ENCODE peak calls at places on chromosomes 2 and 18, in five cellular contexts. J, W, F, O and V are unnamed samples.

GRCh38 chr2:68043719-68044498 is 18.9 kb downstream of the C1D start:
- DNase-seq in F (peak), W (no peak), O (no peak), J (no peak), V (no peak)

GRCh38 chr18:42429208-42429607 is 474.2 kb downstream of the PIK3C3 start:
- DNase-seq in W (no peak), O (no peak), J (no peak), F (no peak), V (no peak)

GRCh38 chr2:234579231-234579962 is 82.5 kb upstream of the ARL4C start:
- DNase-seq in O (no peak), J (no peak), W (no peak), F (peak), V (no peak)

GRCh38 chr2:24816884-24817283 is 23.7 kb downstream of the CENPO start:
- DNase-seq in J (no peak), F (peak), W (no peak), O (no peak), V (no peak)

GRCh38 chr2:217297096-217297495 is 437.2 kb upstream of the TNP1 start:
- DNase-seq in O (no peak), F (no peak), J (no peak), W (no peak), V (no peak)

GRCh38 chr2:142100139-142100873 is 30.5 kb downstream of the LRP1B start:
- DNase-seq in W (no peak), J (no peak), F (no peak), O (no peak), V (no peak)

GRCh38 chr18:34224423-34225217 is at the start of gene NOL4:
- DNase-seq in J (no peak), F (peak), W (peak), O (no peak), V (peak)

GRCh38 chr2:121173112-121173511 is 111.9 kb downstream of the TFCP2L1 start:
- DNase-seq in J (no peak), F (peak), W (no peak), O (no peak), V (no peak)

GRCh38 chr2:37798315-37799005 is 126.6 kb upstream of the RMDN2 start:
- DNase-seq in W (no peak), O (peak), J (no peak), F (no peak), V (no peak)

GRCh38 chr18:67583621-67584020 is 67.1 kb upstream of the DSEL start:
- DNase-seq in F (peak), J (no peak), W (no peak), O (no peak), V (no peak)

GRCh38 chr2:95040470-95040869 is 15.0 kb downstream of the MAL start:
- DNase-seq in J (no peak), W (no peak), O (no peak), F (no peak), V (no peak)

GRCh38 chr2:58089081-58089480 is 42.5 kb downstream of the VRK2 start:
- DNase-seq in O (no peak), W (no peak), F (no peak), J (no peak), V (no peak)

GRCh38 chr2:156021326-156022040 is 311.0 kb downstream of the NR4A2 start:
- DNase-seq in J (no peak), F (peak), O (no peak), W (no peak), V (no peak)

GRCh38 chr2:121626777-121627524 is 22.3 kb downstream of the CLASP1 start:
- DNase-seq in O (no peak), J (no peak), F (no peak), W (no peak), V (peak)

GRCh38 chr2:157233506-157233905 is 24.0 kb upstream of the GALNT5 start:
- DNase-seq in O (no peak), J (no peak), W (no peak), F (peak), V (no peak)

GRCh38 chr18:78558948-78559347 is 420.7 kb upstream of the SALL3 start:
- DNase-seq in F (no peak), J (no peak), W (no peak), O (no peak), V (no peak)

GRCh38 chr2:17996978-17997377 is 118.5 kb downstream of the KCNS3 start:
- DNase-seq in J (no peak), O (no peak), W (no peak), F (no peak), V (no peak)

GRCh38 chr2:240645346-240646060 is 20.2 kb downstream of the GPR35 start:
- DNase-seq in W (peak), F (no peak), O (no peak), J (no peak), V (peak)

GRCh38 chr2:56185582-56186046 is 1.8 kb downstream of the CCDC85A start:
- DNase-seq in F (peak), J (no peak), W (peak), O (no peak), V (peak)

GRCh38 chr2:240791211-240791800 is 28.7 kb downstream of the KIF1A start:
- DNase-seq in J (peak), F (no peak), O (no peak), W (peak), V (no peak)

GRCh38 chr18:62555135-62555534 is 32.3 kb downstream of the ZCCHC2 start:
- DNase-seq in J (no peak), W (no peak), F (peak), O (no peak), V (no peak)

GRCh38 chr2:227188292-227188691 is 23.9 kb downstream of the COL4A3 start:
- DNase-seq in O (no peak), F (peak), W (no peak), J (no peak), V (peak)

GRCh38 chr18:63676927-63677326 is 15.2 kb upstream of the SERPINB3 start:
- DNase-seq in O (no peak), W (no peak), J (no peak), F (no peak), V (no peak)

GRCh38 chr2:215431778-215432758 is 3.8 kb downstream of the FN1 start:
- DNase-seq in J (no peak), W (no peak), O (no peak), F (no peak), V (no peak)
- H3K27ac ChIP-seq in J (no peak), W (no peak), O (no peak), F (no peak), V (no peak)

DNA sequence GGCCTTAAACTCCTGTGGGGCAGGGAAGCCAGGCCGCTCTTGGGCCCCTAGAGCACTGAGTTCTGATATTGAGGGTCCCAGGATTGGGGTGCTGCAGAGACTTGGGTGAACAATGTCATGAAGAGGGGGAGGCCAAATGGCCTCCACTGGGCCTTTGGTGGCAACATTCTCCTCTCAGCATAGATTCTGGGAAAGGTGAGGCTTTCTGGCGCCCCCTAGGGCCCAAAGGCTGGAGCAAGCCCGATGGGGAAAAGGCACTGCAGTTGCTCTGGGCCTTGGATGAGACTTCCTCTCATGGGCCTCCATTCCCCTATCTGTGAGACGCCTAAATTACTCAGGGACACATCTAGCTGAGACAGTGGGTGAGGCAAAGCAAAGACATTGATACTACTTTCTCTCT is 84.8 kb downstream of the ACAA2 start:
- DNase-seq in O (peak), W (peak), F (peak), J (no peak), V (peak)
- TF ChIP-seq CTCF in O (peak), W (peak), F (peak), J (no peak), V (peak)

DNA sequence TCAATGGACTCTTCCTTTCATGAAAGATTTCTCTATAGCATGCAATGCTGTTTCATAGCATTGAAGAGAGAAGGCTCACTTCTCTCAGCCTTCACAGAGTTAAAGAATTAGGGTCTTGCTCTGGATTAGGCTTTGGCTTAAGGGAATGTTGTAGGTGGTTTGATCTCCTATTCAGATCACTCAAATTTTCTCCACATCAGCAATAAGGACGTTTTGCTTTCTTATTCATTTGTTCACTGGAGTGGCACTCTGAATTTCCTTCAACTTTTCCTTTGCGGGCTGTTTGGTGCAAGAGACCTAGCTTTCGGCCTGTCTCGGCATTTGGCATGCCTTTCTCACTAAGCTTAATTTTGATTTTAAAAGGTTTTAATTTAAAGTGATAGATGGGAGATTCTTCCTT is 131.6 kb downstream of the RBMS1 start:
- DNase-seq in W (no peak), O (no peak), J (no peak), F (no peak), V (no peak)
- H3K27ac ChIP-seq in W (no peak), O (no peak), J (no peak), F (no peak), V (no peak)

GRCh38 chr2:109208071-109208950 is 79.3 kb downstream of the SH3RF3 start:
- DNase-seq in F (peak), J (no peak), W (no peak), O (no peak), V (no peak)
- TF ChIP-seq CTCF in F (peak), J (no peak), W (no peak), O (peak), V (no peak)

GRCh38 chr18:43934322-43935050 is 657.2 kb upstream of the SYT4 start:
- DNase-seq in F (no peak), J (no peak), O (no peak), W (no peak), V (no peak)

GRCh38 chr18:43935051-43935412 is 657.7 kb upstream of the SYT4 start:
- DNase-seq in J (no peak), O (no peak), F (no peak), W (no peak), V (no peak)

GRCh38 chr18:43933177-43933576 is 655.9 kb upstream of the SYT4 start:
- DNase-seq in O (no peak), F (no peak), J (no peak), W (no peak), V (no peak)

GRCh38 chr18:43932140-43932539 is 654.9 kb upstream of the SYT4 start:
- DNase-seq in O (no peak), W (no peak), F (no peak), J (no peak), V (no peak)

DNA sequence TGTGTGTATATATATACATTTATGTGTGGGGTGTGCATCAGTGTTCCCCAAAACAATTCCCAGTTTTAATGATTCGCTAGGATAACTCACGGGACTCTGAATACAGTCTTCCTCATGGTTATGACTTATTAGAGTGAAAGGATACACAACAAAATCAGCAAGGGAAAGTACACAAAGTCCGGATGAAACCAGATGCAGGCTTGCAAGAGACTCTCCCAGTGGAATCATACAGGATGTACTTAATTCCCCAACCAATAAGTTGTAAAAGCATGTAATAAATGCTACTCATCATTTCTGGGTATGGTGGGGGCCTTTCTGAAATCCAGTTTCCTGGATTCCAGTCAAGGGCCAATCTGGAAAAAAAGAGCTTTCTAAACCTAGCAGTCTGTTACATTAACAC is 654.1 kb upstream of the SYT4 start:
- DNase-seq in J (no peak), F (no peak), O (no peak), W (no peak), V (no peak)
- H3K27ac ChIP-seq in J (no peak), F (no peak), O (no peak), W (peak), V (no peak)

DNA sequence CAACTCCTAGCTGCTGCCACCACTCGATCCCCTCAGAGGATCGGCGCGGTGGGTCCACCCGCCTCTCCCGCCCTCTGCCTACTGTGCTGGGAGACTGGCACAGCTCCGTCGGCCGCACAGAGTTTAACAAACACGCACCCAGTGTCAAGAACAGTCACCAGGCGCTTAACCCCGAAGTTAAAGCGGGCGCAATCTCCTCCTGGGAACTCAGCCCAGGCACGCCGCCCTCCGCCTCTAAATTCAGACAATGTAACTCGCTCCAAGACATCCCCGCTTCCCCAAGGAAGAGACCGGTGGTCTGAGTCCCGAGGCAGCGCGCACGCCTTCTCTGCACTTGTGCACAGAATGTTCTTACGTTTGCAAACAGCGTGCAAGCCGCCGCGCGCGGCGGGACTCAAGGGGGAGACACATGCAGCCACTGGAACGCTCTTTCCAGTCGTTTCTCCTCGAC is 533 bp downstream of the CXCR4 start:
- DNase-seq in W (peak), J (peak), O (peak), F (peak), V (peak)
- TF ChIP-seq CTCF in W (no peak), J (peak), O (no peak), F (no peak), V (no peak)

GRCh38 chr2:241880311-241881073 is 11.0 kb downstream of the RTP5 start:
- DNase-seq in W (peak), O (no peak), F (no peak), J (no peak), V (no peak)
- H3K27ac ChIP-seq in W (no peak), O (peak), F (peak), J (peak), V (no peak)

DNA sequence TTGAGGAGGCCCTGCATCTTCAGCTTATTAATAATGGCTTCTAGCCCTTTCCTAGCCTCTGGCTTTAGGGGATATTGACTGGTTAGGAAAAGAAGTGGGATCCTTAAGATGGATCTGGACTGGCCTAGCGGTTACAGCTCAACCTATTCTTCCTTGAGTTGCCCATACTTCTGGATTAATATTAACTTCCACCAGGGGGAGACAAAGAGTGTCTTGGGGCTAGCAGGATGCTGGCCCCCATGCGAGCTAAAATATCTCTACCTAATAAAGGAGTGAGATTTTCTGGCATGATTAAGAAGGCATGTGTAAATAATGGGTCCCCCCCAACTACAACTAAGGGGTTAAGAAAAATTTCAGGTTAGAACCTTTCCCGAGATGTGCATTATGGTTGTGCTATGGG is 23.2 kb upstream of the PLA2R1 start:
- DNase-seq in J (no peak), W (no peak), F (no peak), O (peak), V (no peak)
- TF ChIP-seq CTCF in J (no peak), W (no peak), F (peak), O (peak), V (no peak)

DNA sequence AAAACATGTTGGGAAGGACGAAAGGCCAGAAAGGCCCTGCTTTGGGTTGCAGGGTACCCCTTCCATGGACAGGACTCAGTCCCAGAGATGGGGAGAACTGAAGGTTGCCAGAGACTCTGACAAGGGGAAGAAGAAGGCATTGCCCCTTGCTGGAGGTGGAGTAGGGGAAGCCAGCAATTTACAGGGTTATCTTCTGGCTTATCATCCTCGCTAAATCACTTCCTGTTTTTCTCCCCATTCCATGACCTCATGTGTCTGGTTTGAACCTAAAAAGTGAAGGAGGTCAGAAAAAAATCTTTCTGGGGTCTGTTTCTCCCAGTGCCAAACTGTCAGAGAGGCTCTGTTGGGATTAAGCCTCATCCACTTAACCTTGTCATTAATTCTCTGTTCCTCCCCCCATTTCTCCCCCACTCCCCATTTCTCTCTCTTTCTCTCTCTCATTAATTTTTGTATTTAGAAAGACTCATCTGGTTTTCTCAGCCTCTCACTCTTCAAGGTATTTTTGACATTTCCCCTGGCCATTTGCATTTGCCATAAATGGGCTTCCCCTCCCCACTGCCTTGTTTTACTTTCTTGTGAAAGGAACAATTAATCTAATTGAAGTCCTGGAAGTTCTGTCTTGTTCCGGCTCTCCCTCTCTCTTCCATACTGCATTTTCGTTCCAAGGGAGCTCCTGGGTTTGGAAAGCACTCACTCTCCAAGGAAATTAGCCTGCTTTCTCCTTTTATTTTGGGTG is 17.4 kb downstream of the NRP2 start:
- DNase-seq in J (no peak), W (no peak), O (no peak), F (no peak), V (no peak)
- H3K27ac ChIP-seq in J (no peak), W (peak), O (no peak), F (peak), V (peak)

GRCh38 chr2:238985036-238985729 is 137.3 kb downstream of the TWIST2 start:
- DNase-seq in O (no peak), J (no peak), W (no peak), F (no peak), V (no peak)
- TF ChIP-seq CTCF in O (no peak), J (no peak), W (no peak), F (no peak), V (no peak)